ENCODE peak calls at places on chromosome 14, in ten cellular contexts. I is trophoblast cell, F is neuronal stem cell, A is testis, G is breast epithelium, K is mammary epithelial cell, S is tibial artery, L is Karpas-422, P is psoas muscle, U is GM23248. E is an unnamed sample.

GRCh38 chr14:104247336-104248202 is 109.2 kb downstream of the KIF26A start:
- DNase-seq in I (no peak), F (no peak), A (no peak), G (no peak), K (no peak), S (peak; percentile 13), L (no peak), P (no peak), U (no peak), E (no peak)

GRCh38 chr14:85175556-85175955 is 354.4 kb upstream of the FLRT2 start:
- DNase-seq in I (no peak), F (no peak), A (no peak), G (no peak), K (no peak), S (no peak), L (no peak), P (no peak), U (peak; percentile 62), E (no peak)

GRCh38 chr14:101927859-101928258 is 36.5 kb upstream of the DYNC1H1 start:
- DNase-seq in I (peak; percentile 46), F (no peak), A (peak; percentile 93), G (peak; percentile 73), K (peak; percentile 60), S (peak; percentile 92), L (no peak), P (peak; percentile 90), U (peak; percentile 99), E (peak; percentile 87)

GRCh38 chr14:94144765-94145164 is 15.4 kb upstream of the IFI27L2 start:
- DNase-seq in I (no peak), F (no peak), A (no peak), G (no peak), K (no peak), S (peak; percentile 32), L (no peak), P (no peak), U (no peak), E (no peak)

GRCh38 chr14:50354527-50354926 is 42.2 kb downstream of the CDKL1 start:
- DNase-seq in I (no peak), F (no peak), A (no peak), G (no peak), K (no peak), S (no peak), L (no peak), P (no peak), U (no peak), E (no peak)

GRCh38 chr14:48027115-48027514 is 351.7 kb upstream of the MDGA2 start:
- DNase-seq in I (no peak), F (no peak), A (peak; percentile 37), G (peak; percentile 32), K (no peak), S (no peak), L (no peak), P (no peak), U (no peak), E (no peak)

GRCh38 chr14:24630872-24631477 is 3.0 kb downstream of the GZMB start:
- DNase-seq in I (no peak), F (no peak), A (no peak), G (peak; percentile 56), K (peak; percentile 53), S (no peak), L (no peak), P (no peak), U (peak; percentile 66), E (no peak)

GRCh38 chr14:88660056-88660455 is 97.2 kb downstream of the ZC3H14 start:
- DNase-seq in I (no peak), F (no peak), A (no peak), G (no peak), K (no peak), S (no peak), L (no peak), P (no peak), U (no peak), E (no peak)

GRCh38 chr14:93764211-93764659 is 24.1 kb downstream of the PRIMA1 start:
- DNase-seq in I (no peak), F (no peak), A (no peak), G (no peak), K (peak; percentile 25), S (peak; percentile 29), L (no peak), P (no peak), U (peak; percentile 32), E (no peak)

GRCh38 chr14:80536456-80536855 is 325.2 kb upstream of the DIO2 start:
- DNase-seq in I (no peak), F (no peak), A (no peak), G (no peak), K (no peak), S (no peak), L (no peak), P (no peak), U (no peak), E (no peak)

GRCh38 chr14:23514009-23514962 is 37.3 kb downstream of the ZFHX2 start:
- DNase-seq in I (no peak), F (no peak), A (no peak), G (peak; percentile 84), K (no peak), S (no peak), L (no peak), P (no peak), U (no peak), E (no peak)

GRCh38 chr14:40847496-40847895 is 759.2 kb upstream of the LRFN5 start:
- DNase-seq in I (no peak), F (no peak), A (no peak), G (no peak), K (no peak), S (no peak), L (no peak), P (no peak), U (no peak), E (no peak)

GRCh38 chr14:52052991-52053390 is 15.9 kb downstream of the NID2 start:
- DNase-seq in I (peak; percentile 21), F (no peak), A (no peak), G (no peak), K (no peak), S (no peak), L (no peak), P (no peak), U (peak; percentile 46), E (no peak)

GRCh38 chr14:81275995-81276698 is 55.4 kb upstream of the GTF2A1 start:
- DNase-seq in I (no peak), F (no peak), A (no peak), G (no peak), K (no peak), S (no peak), L (no peak), P (no peak), U (no peak), E (no peak)

GRCh38 chr14:61749867-61750266 is 12.4 kb upstream of the SNAPC1 start:
- DNase-seq in I (no peak), F (no peak), A (no peak), G (no peak), K (no peak), S (no peak), L (peak; percentile 58), P (no peak), U (peak; percentile 49), E (no peak)
- H3K4me3 ChIP-seq in I (no peak overlapping the region), F (no peak overlapping the region), A (no peak overlapping the region), G (no peak overlapping the region), K (no peak overlapping the region), S (peak overlapping the region; percentile 71), L (peak overlapping the region; percentile 80), P (peak overlapping the region; percentile 68), U (peak overlapping the region; percentile 66), E (no peak overlapping the region)

GRCh38 chr14:58151701-58152568 is at the start of gene ARMH4:
- DNase-seq in I (peak; percentile 75), F (peak; percentile 88), A (peak; percentile 95), G (peak; percentile 35), K (peak; percentile 73), S (peak; percentile 89), L (peak; percentile 95), P (peak; percentile 81), U (peak; percentile 91), E (peak; percentile 70)

GRCh38 chr14:58149196-58149595 is 2.8 kb downstream of the ARMH4 start:
- DNase-seq in I (no peak), F (no peak), A (no peak), G (no peak), K (no peak), S (no peak), L (no peak), P (no peak), U (no peak), E (no peak)

GRCh38 chr14:58150243-58150805 is 1.7 kb downstream of the ARMH4 start:
- DNase-seq in I (no peak), F (no peak), A (no peak), G (no peak), K (no peak), S (no peak), L (no peak), P (no peak), U (no peak), E (no peak)

GRCh38 chr14:58152569-58152857 is 500 bp upstream of the ARMH4 start:
- DNase-seq in I (no peak), F (no peak), A (no peak), G (no peak), K (no peak), S (no peak), L (no peak), P (no peak), U (no peak), E (no peak)

GRCh38 chr14:58151264-58151700 is 731 bp downstream of the ARMH4 start:
- DNase-seq in I (no peak), F (no peak), A (peak; percentile 37), G (no peak), K (no peak), S (peak; percentile 23), L (no peak), P (no peak), U (no peak), E (no peak)
- H3K27ac ChIP-seq in I (no peak overlapping the region), F (peak overlapping the region; percentile 50), A (peak overlapping the region; percentile 65), G (peak overlapping the region; percentile 60), K (no peak overlapping the region), S (peak overlapping the region; percentile 73), L (no peak overlapping the region), P (no peak overlapping the region), U (no peak overlapping the region), E (no peak overlapping the region)

DNA sequence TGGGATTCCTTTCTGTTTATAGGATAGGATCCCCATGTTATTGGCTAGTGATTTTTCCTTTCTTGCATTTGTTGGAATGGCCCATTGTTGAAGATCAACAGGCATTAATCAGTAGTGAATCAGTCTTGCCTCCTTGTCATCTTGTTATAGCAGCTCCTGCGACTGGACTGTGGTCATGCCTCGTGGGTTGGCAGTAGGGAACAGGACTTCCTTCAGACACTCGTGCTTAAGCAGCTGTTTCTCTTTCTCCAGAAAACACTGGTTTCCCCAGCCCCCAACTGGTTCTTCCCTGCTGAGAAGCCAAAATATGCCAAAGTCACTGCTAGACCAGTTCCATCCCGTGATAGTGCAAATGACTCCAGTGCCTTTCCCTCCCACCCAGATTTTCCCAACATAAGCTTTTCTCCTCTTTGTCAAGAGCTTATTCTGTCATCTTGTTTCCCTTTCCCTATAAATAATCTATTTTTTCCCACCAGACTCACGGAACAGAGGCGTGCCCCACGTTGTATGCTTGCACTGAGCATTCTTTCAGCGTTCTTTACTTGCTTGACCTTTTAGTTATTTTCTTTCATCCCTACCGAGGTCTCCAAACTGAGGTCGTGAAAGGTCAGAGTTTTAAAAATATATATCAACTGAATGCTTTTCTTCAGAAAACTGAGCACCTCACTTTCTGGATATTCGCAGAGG is 83.5 kb downstream of the SAMD4A start:
- DNase-seq in I (peak; percentile 23), F (no peak), A (peak; percentile 22), G (peak; percentile 48), K (peak; percentile 75), S (peak; percentile 81), L (no peak), P (no peak), U (peak; percentile 84), E (peak; percentile 78)
- H3K4me3 ChIP-seq in I (no peak overlapping the region), F (no peak overlapping the region), A (no peak overlapping the region), G (no peak overlapping the region), K (no peak overlapping the region), S (peak overlapping the region; percentile 6), L (no peak overlapping the region), P (peak overlapping the region; percentile 25), U (peak overlapping the region; percentile 56), E (no peak overlapping the region)

GRCh38 chr14:68944162-68944561 is 34.9 kb downstream of the ACTN1 start:
- DNase-seq in I (no peak), F (no peak), A (no peak), G (no peak), K (peak; percentile 42), S (no peak), L (no peak), P (no peak), U (no peak), E (no peak)
- H3K27ac ChIP-seq in I (peak overlapping the region; percentile 64), F (no peak overlapping the region), A (no peak overlapping the region), G (peak overlapping the region; percentile 83), K (peak overlapping the region; percentile 46), S (peak overlapping the region; percentile 100), L (no peak overlapping the region), P (no peak overlapping the region), U (peak overlapping the region; percentile 75), E (peak overlapping the region; percentile 64)

E was measured in tibial nerve.